ENCODE peak calls at places on chromosome 1, in seven cellular contexts. D, Q, Z, U, O, Y and B are unnamed samples.

GRCh38 chr1:214031267-214031650 is 43.5 kb downstream of the PROX1 start:
- DNase-seq in Q (no peak), D (no peak), O (no peak), Y (no peak), Z (no peak), U (no peak), B (no peak)

GRCh38 chr1:116239916-116240315 is 128.7 kb downstream of the MAB21L3 start:
- DNase-seq in Z (no peak), O (no peak), Q (no peak), Y (no peak), D (no peak), U (no peak), B (no peak)

GRCh38 chr1:197521118-197521739 is 253.2 kb downstream of the CRB1 start:
- DNase-seq in Z (peak), O (peak), D (no peak), Y (no peak), Q (peak), U (peak), B (peak)

GRCh38 chr1:177948336-177948972 is 21.4 kb downstream of the SEC16B start:
- DNase-seq in Z (peak), Y (no peak), O (peak), Q (peak), U (peak), D (no peak), B (peak)

GRCh38 chr1:53400761-53401379 is 58.3 kb upstream of the DMRTB1 start:
- DNase-seq in Z (no peak), D (no peak), Q (peak), U (no peak), O (no peak), Y (no peak), B (no peak)

GRCh38 chr1:154745286-154745731 is 124.8 kb downstream of the KCNN3 start:
- DNase-seq in D (no peak), U (peak), Z (no peak), Q (no peak), O (peak), Y (no peak), B (no peak)

GRCh38 chr1:10082785-10083479 is 50.2 kb downstream of the UBE4B start:
- DNase-seq in U (peak), D (no peak), Y (no peak), Z (no peak), Q (peak), O (no peak), B (no peak)

GRCh38 chr1:205632374-205633169 is 761 bp upstream of the ELK4 start:
- DNase-seq in D (no peak), Z (no peak), Q (no peak), Y (no peak), O (no peak), U (no peak), B (no peak)

GRCh38 chr1:189977184-189977583 is 500.5 kb downstream of the BRINP3 start:
- DNase-seq in D (no peak), Q (no peak), Z (no peak), U (no peak), Y (no peak), O (no peak), B (no peak)

GRCh38 chr1:11592752-11593151 is 61.5 kb downstream of the FBXO2 start:
- DNase-seq in Y (no peak), D (no peak), O (no peak), Q (no peak), Z (no peak), U (no peak), B (no peak)

GRCh38 chr1:90143522-90144050 is 148.7 kb downstream of the ZNF326 start:
- DNase-seq in Y (no peak), D (no peak), O (no peak), Q (no peak), U (no peak), Z (no peak), B (no peak)

GRCh38 chr1:2789164-2789985 is 12.1 kb downstream of the TTC34 start:
- DNase-seq in D (no peak), Z (no peak), Q (no peak), O (no peak), Y (no peak), U (no peak), B (no peak)

GRCh38 chr1:228143480-228144212 is 3.6 kb downstream of the GUK1 start:
- DNase-seq in Q (no peak), Y (no peak), D (no peak), Z (no peak), O (no peak), U (no peak), B (no peak)

GRCh38 chr1:245704765-245705164 is 550.0 kb downstream of the KIF26B start:
- DNase-seq in Y (no peak), Q (peak), U (peak), D (no peak), Z (no peak), O (no peak), B (no peak)